ENCODE peak calls at places on chromosomes 3 and 15, in four cellular contexts. R is HTR-8/SVneo, X is hippocampal formation, K is B cell. Q is an unnamed sample.

GRCh38 chr3:37863552-37863865 is 1.8 kb downstream of the CTDSPL start:
- DNase-seq in K (no peak), R (no peak), X (no peak), Q (no peak)

GRCh38 chr3:188049890-188050530 is 103.9 kb upstream of the LPP start:
- DNase-seq in X (no peak), R (no peak), K (no peak), Q (no peak)

GRCh38 chr3:142112601-142113000 is 36.7 kb downstream of the TFDP2 start:
- DNase-seq in R (no peak), X (no peak), K (no peak), Q (no peak)

GRCh38 chr3:133295199-133295901 is 104.5 kb upstream of the BFSP2 start:
- DNase-seq in R (peak), X (no peak), K (no peak), Q (no peak)

GRCh38 chr3:175885196-175885766 is 1026.1 kb downstream of the NAALADL2 start:
- DNase-seq in R (no peak), X (no peak), K (no peak), Q (no peak)

GRCh38 chr15:79193157-79193948 is 89.2 kb upstream of the ANKRD34C start:
- DNase-seq in K (peak), X (no peak), R (no peak), Q (no peak)

GRCh38 chr3:193522473-193522872 is 32.2 kb downstream of the ATP13A4 start:
- DNase-seq in X (no peak), R (no peak), K (no peak), Q (no peak)

GRCh38 chr15:65551183-65551582 is 20.9 kb downstream of the HACD3 start:
- DNase-seq in X (no peak), K (no peak), R (no peak), Q (no peak)

GRCh38 chr3:140972833-140973232 is 31.2 kb downstream of the SLC25A36 start:
- DNase-seq in R (no peak), X (no peak), K (no peak), Q (no peak)

GRCh38 chr3:175346573-175347356 is 487.6 kb downstream of the NAALADL2 start:
- DNase-seq in R (peak), K (no peak), X (peak), Q (peak)

GRCh38 chr3:117133066-117133465 is 423.5 kb downstream of the TUSC7 start:
- DNase-seq in X (no peak), R (no peak), K (no peak), Q (no peak)

GRCh38 chr15:100241572-100242479 is 99.9 kb downstream of the ADAMTS17 start:
- DNase-seq in R (peak), X (no peak), K (no peak), Q (peak)

GRCh38 chr3:107543666-107544065 is 20.9 kb downstream of the BBX start:
- DNase-seq in K (no peak), X (no peak), R (no peak), Q (peak)

GRCh38 chr3:37935756-37936666 is 54.6 kb upstream of the VILL start:
- DNase-seq in R (peak), K (no peak), X (no peak), Q (no peak)

GRCh38 chr3:194960446-194961032 is 274.9 kb downstream of the FAM43A start:
- DNase-seq in R (no peak), X (no peak), K (peak), Q (no peak)

GRCh38 chr3:32733631-32734229 is 48.7 kb downstream of the CNOT10 start:
- DNase-seq in X (no peak), R (peak), K (no peak), Q (peak)

GRCh38 chr15:75198560-75199346 is 2.9 kb upstream of the C15orf39 start:
- DNase-seq in X (no peak), R (peak), K (no peak), Q (no peak)

GRCh38 chr3:113532698-113533533 is 561 bp downstream of the SIDT1 start:
- DNase-seq in X (no peak), R (no peak), K (peak), Q (no peak)

GRCh38 chr15:35306361-35306981 is 221.4 kb upstream of the NANOGP8 start:
- DNase-seq in R (peak), X (no peak), K (no peak), Q (no peak)

GRCh38 chr3:136266468-136266867 is 16.3 kb downstream of the PCCB start:
- DNase-seq in R (peak), K (no peak), X (no peak), Q (no peak)

GRCh38 chr3:164832216-164832615 is 246.1 kb downstream of the SI start:
- DNase-seq in X (no peak), R (no peak), K (no peak), Q (no peak)

GRCh38 chr15:44712108-44713005 is 1.0 kb downstream of the B2M start:
- DNase-seq in X (peak), K (peak), R (no peak), Q (peak)

GRCh38 chr3:46845397-46845859 is 17.8 kb downstream of the MYL3 start:
- DNase-seq in R (no peak), K (no peak), X (no peak), Q (peak)

GRCh38 chr15:70584838-70585706 is 178.3 kb downstream of the UACA start:
- DNase-seq in R (peak), K (no peak), X (no peak), Q (no peak)

GRCh38 chr3:49020335-49021212 is 1.3 kb upstream of the NDUFAF3 start:
- DNase-seq in R (no peak), X (no peak), K (peak), Q (no peak)

GRCh38 chr3:70531063-70531657 is 218.7 kb upstream of the MDFIC2 start:
- DNase-seq in R (peak), K (no peak), X (no peak), Q (no peak)

GRCh38 chr15:94298359-94298758 is 67.0 kb downstream of the MCTP2 start:
- DNase-seq in X (no peak), K (no peak), R (no peak), Q (no peak)

Q was measured in putamen.